ENCODE peak calls at places on chromosome 20, in nine cellular contexts. One of them, this sample, is unnamed.

GRCh38 chr20:57996936-57997629 is 231.4 kb downstream of the ANKRD60 start:
- DNase-seq in amniotic epithelial cell: no peak
- DNase-seq in heart right ventricle: no peak
- DNase-seq in neural crest cell: no peak
- DNase-seq in left kidney: no peak
- DNase-seq in stimulated activated CD4-positive, alpha-beta T cell treated with anti-CD3 and anti-CD28 coated beads, Interleukin-15, amount 100 ng/mL, for 1 hour: no peak
- DNase-seq in mucosa of gallbladder: no peak
- DNase-seq in AG09309: peak
- DNase-seq in foreskin melanocyte: no peak
- DNase-seq in this sample: no peak

GRCh38 chr20:49276201-49276894 is 1.5 kb downstream of the ZNFX1 start:
- DNase-seq in AG09309: no peak
- DNase-seq in mucosa of gallbladder: no peak
- DNase-seq in heart right ventricle: peak
- DNase-seq in left kidney: peak
- DNase-seq in stimulated activated CD4-positive, alpha-beta T cell treated with anti-CD3 and anti-CD28 coated beads, Interleukin-15, amount 100 ng/mL, for 1 hour: no peak
- DNase-seq in amniotic epithelial cell: peak
- DNase-seq in neural crest cell: no peak
- DNase-seq in foreskin melanocyte: no peak
- DNase-seq in this sample: no peak

GRCh38 chr20:34185766-34186620 is 55.2 kb upstream of the ASIP start:
- DNase-seq in neural crest cell: no peak
- DNase-seq in AG09309: peak
- DNase-seq in foreskin melanocyte: no peak
- DNase-seq in left kidney: peak
- DNase-seq in amniotic epithelial cell: no peak
- DNase-seq in heart right ventricle: no peak
- DNase-seq in mucosa of gallbladder: no peak
- DNase-seq in stimulated activated CD4-positive, alpha-beta T cell treated with anti-CD3 and anti-CD28 coated beads, Interleukin-15, amount 100 ng/mL, for 1 hour: no peak
- DNase-seq in this sample: no peak

GRCh38 chr20:63463400-63464288 is 8.8 kb downstream of the KCNQ2 start:
- DNase-seq in foreskin melanocyte: no peak
- DNase-seq in stimulated activated CD4-positive, alpha-beta T cell treated with anti-CD3 and anti-CD28 coated beads, Interleukin-15, amount 100 ng/mL, for 1 hour: no peak
- DNase-seq in amniotic epithelial cell: no peak
- DNase-seq in neural crest cell: no peak
- DNase-seq in mucosa of gallbladder: no peak
- DNase-seq in heart right ventricle: no peak
- DNase-seq in AG09309: no peak
- DNase-seq in left kidney: no peak
- DNase-seq in this sample: no peak

GRCh38 chr20:54156981-54157835 is 16.6 kb downstream of the CYP24A1 start:
- DNase-seq in stimulated activated CD4-positive, alpha-beta T cell treated with anti-CD3 and anti-CD28 coated beads, Interleukin-15, amount 100 ng/mL, for 1 hour: no peak
- DNase-seq in AG09309: no peak
- DNase-seq in heart right ventricle: no peak
- DNase-seq in amniotic epithelial cell: no peak
- DNase-seq in foreskin melanocyte: no peak
- DNase-seq in neural crest cell: no peak
- DNase-seq in mucosa of gallbladder: no peak
- DNase-seq in left kidney: no peak
- DNase-seq in this sample: no peak

GRCh38 chr20:11867286-11867921 is 50.3 kb upstream of the BTBD3 start:
- DNase-seq in heart right ventricle: no peak
- DNase-seq in AG09309: no peak
- DNase-seq in neural crest cell: no peak
- DNase-seq in foreskin melanocyte: no peak
- DNase-seq in left kidney: no peak
- DNase-seq in mucosa of gallbladder: no peak
- DNase-seq in stimulated activated CD4-positive, alpha-beta T cell treated with anti-CD3 and anti-CD28 coated beads, Interleukin-15, amount 100 ng/mL, for 1 hour: no peak
- DNase-seq in amniotic epithelial cell: no peak
- DNase-seq in this sample: no peak

GRCh38 chr20:24437322-24438090 is 31.9 kb upstream of the SYNDIG1 start:
- DNase-seq in mucosa of gallbladder: no peak
- DNase-seq in foreskin melanocyte: no peak
- DNase-seq in AG09309: no peak
- DNase-seq in amniotic epithelial cell: no peak
- DNase-seq in stimulated activated CD4-positive, alpha-beta T cell treated with anti-CD3 and anti-CD28 coated beads, Interleukin-15, amount 100 ng/mL, for 1 hour: no peak
- DNase-seq in neural crest cell: no peak
- DNase-seq in left kidney: peak
- DNase-seq in heart right ventricle: no peak
- DNase-seq in this sample: no peak

GRCh38 chr20:45470939-45471338 is 1.4 kb downstream of the WFDC2 start:
- DNase-seq in heart right ventricle: no peak
- DNase-seq in AG09309: no peak
- DNase-seq in left kidney: peak
- DNase-seq in mucosa of gallbladder: no peak
- DNase-seq in stimulated activated CD4-positive, alpha-beta T cell treated with anti-CD3 and anti-CD28 coated beads, Interleukin-15, amount 100 ng/mL, for 1 hour: no peak
- DNase-seq in amniotic epithelial cell: no peak
- DNase-seq in foreskin melanocyte: no peak
- DNase-seq in neural crest cell: no peak
- DNase-seq in this sample: no peak

GRCh38 chr20:23493172-23493772 is 2.4 kb downstream of the CST8 start:
- DNase-seq in amniotic epithelial cell: no peak
- DNase-seq in foreskin melanocyte: no peak
- DNase-seq in neural crest cell: no peak
- DNase-seq in AG09309: no peak
- DNase-seq in heart right ventricle: no peak
- DNase-seq in left kidney: no peak
- DNase-seq in mucosa of gallbladder: no peak
- DNase-seq in stimulated activated CD4-positive, alpha-beta T cell treated with anti-CD3 and anti-CD28 coated beads, Interleukin-15, amount 100 ng/mL, for 1 hour: no peak
- DNase-seq in this sample: no peak

GRCh38 chr20:64109831-64110391 is 2.5 kb upstream of the NPBWR2 start:
- DNase-seq in heart right ventricle: no peak
- DNase-seq in AG09309: no peak
- DNase-seq in left kidney: no peak
- DNase-seq in mucosa of gallbladder: no peak
- DNase-seq in neural crest cell: no peak
- DNase-seq in amniotic epithelial cell: no peak
- DNase-seq in foreskin melanocyte: no peak
- DNase-seq in stimulated activated CD4-positive, alpha-beta T cell treated with anti-CD3 and anti-CD28 coated beads, Interleukin-15, amount 100 ng/mL, for 1 hour: no peak
- DNase-seq in this sample: no peak

GRCh38 chr20:64185276-64185900 is 21.1 kb downstream of the MYT1 start:
- DNase-seq in heart right ventricle: no peak
- DNase-seq in left kidney: no peak
- DNase-seq in neural crest cell: no peak
- DNase-seq in foreskin melanocyte: no peak
- DNase-seq in amniotic epithelial cell: no peak
- DNase-seq in AG09309: no peak
- DNase-seq in stimulated activated CD4-positive, alpha-beta T cell treated with anti-CD3 and anti-CD28 coated beads, Interleukin-15, amount 100 ng/mL, for 1 hour: no peak
- DNase-seq in mucosa of gallbladder: no peak
- DNase-seq in this sample: no peak

GRCh38 chr20:58081842-58082241 is 146.6 kb downstream of the ANKRD60 start:
- DNase-seq in neural crest cell: no peak
- DNase-seq in amniotic epithelial cell: peak
- DNase-seq in heart right ventricle: no peak
- DNase-seq in stimulated activated CD4-positive, alpha-beta T cell treated with anti-CD3 and anti-CD28 coated beads, Interleukin-15, amount 100 ng/mL, for 1 hour: no peak
- DNase-seq in foreskin melanocyte: peak
- DNase-seq in left kidney: no peak
- DNase-seq in mucosa of gallbladder: no peak
- DNase-seq in AG09309: peak
- DNase-seq in this sample: no peak

GRCh38 chr20:58446264-58446937 is 57.4 kb downstream of the VAPB start:
- DNase-seq in foreskin melanocyte: no peak
- DNase-seq in AG09309: no peak
- DNase-seq in amniotic epithelial cell: no peak
- DNase-seq in mucosa of gallbladder: no peak
- DNase-seq in neural crest cell: no peak
- DNase-seq in left kidney: no peak
- DNase-seq in stimulated activated CD4-positive, alpha-beta T cell treated with anti-CD3 and anti-CD28 coated beads, Interleukin-15, amount 100 ng/mL, for 1 hour: no peak
- DNase-seq in heart right ventricle: no peak
- DNase-seq in this sample: no peak

GRCh38 chr20:53643031-53643832 is 49.6 kb upstream of the ZNF217 start:
- DNase-seq in AG09309: no peak
- DNase-seq in neural crest cell: no peak
- DNase-seq in mucosa of gallbladder: peak
- DNase-seq in heart right ventricle: no peak
- DNase-seq in amniotic epithelial cell: peak
- DNase-seq in stimulated activated CD4-positive, alpha-beta T cell treated with anti-CD3 and anti-CD28 coated beads, Interleukin-15, amount 100 ng/mL, for 1 hour: peak
- DNase-seq in foreskin melanocyte: no peak
- DNase-seq in left kidney: peak
- DNase-seq in this sample: peak

GRCh38 chr20:25984933-25985332 is 288.3 kb upstream of the ZNF337 start:
- DNase-seq in mucosa of gallbladder: peak
- DNase-seq in heart right ventricle: peak
- DNase-seq in stimulated activated CD4-positive, alpha-beta T cell treated with anti-CD3 and anti-CD28 coated beads, Interleukin-15, amount 100 ng/mL, for 1 hour: peak
- DNase-seq in neural crest cell: no peak
- DNase-seq in foreskin melanocyte: peak
- DNase-seq in AG09309: no peak
- DNase-seq in amniotic epithelial cell: peak
- DNase-seq in left kidney: peak
- DNase-seq in this sample: no peak

GRCh38 chr20:32037929-32038328 is 14.1 kb upstream of the HCK start:
- DNase-seq in stimulated activated CD4-positive, alpha-beta T cell treated with anti-CD3 and anti-CD28 coated beads, Interleukin-15, amount 100 ng/mL, for 1 hour: no peak
- DNase-seq in heart right ventricle: no peak
- DNase-seq in neural crest cell: no peak
- DNase-seq in amniotic epithelial cell: peak
- DNase-seq in mucosa of gallbladder: no peak
- DNase-seq in AG09309: peak
- DNase-seq in left kidney: no peak
- DNase-seq in foreskin melanocyte: no peak
- DNase-seq in this sample: no peak

GRCh38 chr20:63102720-63103375 is 96.1 kb upstream of the BHLHE23 start:
- DNase-seq in stimulated activated CD4-positive, alpha-beta T cell treated with anti-CD3 and anti-CD28 coated beads, Interleukin-15, amount 100 ng/mL, for 1 hour: peak
- DNase-seq in left kidney: peak
- DNase-seq in neural crest cell: no peak
- DNase-seq in mucosa of gallbladder: peak
- DNase-seq in AG09309: no peak
- DNase-seq in amniotic epithelial cell: peak
- DNase-seq in heart right ventricle: no peak
- DNase-seq in foreskin melanocyte: peak
- DNase-seq in this sample: no peak

GRCh38 chr20:15792855-15793254 is 780.4 kb downstream of the KIF16B start:
- DNase-seq in left kidney: no peak
- DNase-seq in foreskin melanocyte: no peak
- DNase-seq in mucosa of gallbladder: no peak
- DNase-seq in neural crest cell: no peak
- DNase-seq in stimulated activated CD4-positive, alpha-beta T cell treated with anti-CD3 and anti-CD28 coated beads, Interleukin-15, amount 100 ng/mL, for 1 hour: no peak
- DNase-seq in heart right ventricle: no peak
- DNase-seq in amniotic epithelial cell: no peak
- DNase-seq in AG09309: no peak
- DNase-seq in this sample: no peak

GRCh38 chr20:41009960-41010359 is 18.7 kb upstream of the TOP1 start:
- DNase-seq in stimulated activated CD4-positive, alpha-beta T cell treated with anti-CD3 and anti-CD28 coated beads, Interleukin-15, amount 100 ng/mL, for 1 hour: no peak
- DNase-seq in heart right ventricle: no peak
- DNase-seq in left kidney: no peak
- DNase-seq in neural crest cell: no peak
- DNase-seq in foreskin melanocyte: no peak
- DNase-seq in mucosa of gallbladder: no peak
- DNase-seq in amniotic epithelial cell: peak
- DNase-seq in AG09309: no peak
- DNase-seq in this sample: no peak

GRCh38 chr20:47427746-47428145 is 71.2 kb upstream of the ZMYND8 start:
- DNase-seq in stimulated activated CD4-positive, alpha-beta T cell treated with anti-CD3 and anti-CD28 coated beads, Interleukin-15, amount 100 ng/mL, for 1 hour: no peak
- DNase-seq in amniotic epithelial cell: no peak
- DNase-seq in heart right ventricle: no peak
- DNase-seq in left kidney: no peak
- DNase-seq in neural crest cell: no peak
- DNase-seq in foreskin melanocyte: no peak
- DNase-seq in mucosa of gallbladder: no peak
- DNase-seq in AG09309: no peak
- DNase-seq in this sample: no peak

GRCh38 chr20:50271201-50271600 is 80.6 kb downstream of the CEBPB start:
- DNase-seq in mucosa of gallbladder: no peak
- DNase-seq in AG09309: no peak
- DNase-seq in amniotic epithelial cell: no peak
- DNase-seq in heart right ventricle: no peak
- DNase-seq in stimulated activated CD4-positive, alpha-beta T cell treated with anti-CD3 and anti-CD28 coated beads, Interleukin-15, amount 100 ng/mL, for 1 hour: no peak
- DNase-seq in foreskin melanocyte: no peak
- DNase-seq in neural crest cell: no peak
- DNase-seq in left kidney: no peak
- DNase-seq in this sample: no peak

GRCh38 chr20:14245368-14245970 is 91.9 kb downstream of the FLRT3 start:
- DNase-seq in heart right ventricle: no peak
- DNase-seq in foreskin melanocyte: no peak
- DNase-seq in AG09309: no peak
- DNase-seq in neural crest cell: no peak
- DNase-seq in amniotic epithelial cell: peak
- DNase-seq in stimulated activated CD4-positive, alpha-beta T cell treated with anti-CD3 and anti-CD28 coated beads, Interleukin-15, amount 100 ng/mL, for 1 hour: no peak
- DNase-seq in mucosa of gallbladder: peak
- DNase-seq in left kidney: no peak
- DNase-seq in this sample: no peak

GRCh38 chr20:50815162-50815989 is 20.5 kb downstream of the BCAS4 start:
- DNase-seq in mucosa of gallbladder: no peak
- DNase-seq in AG09309: no peak
- DNase-seq in neural crest cell: no peak
- DNase-seq in left kidney: no peak
- DNase-seq in amniotic epithelial cell: peak
- DNase-seq in foreskin melanocyte: no peak
- DNase-seq in stimulated activated CD4-positive, alpha-beta T cell treated with anti-CD3 and anti-CD28 coated beads, Interleukin-15, amount 100 ng/mL, for 1 hour: no peak
- DNase-seq in heart right ventricle: no peak
- DNase-seq in this sample: no peak

This sample was measured in NCI-H460.